ENCODE peak calls at places on chromosomes 7 and 10, in seven cellular contexts. One of them, this sample, is unnamed.

GRCh38 chr7:36315309-36315948 is 74.2 kb upstream of the ANLN start:
- DNase-seq in cardiac muscle cell: no peak
- DNase-seq in AG04450: no peak
- DNase-seq in K562: no peak
- DNase-seq in nephron progenitor cell: no peak
- DNase-seq in IMR-90: no peak
- DNase-seq in A549: no peak
- DNase-seq in this sample: no peak

GRCh38 chr7:85239114-85239513 is 52.3 kb upstream of the SEMA3D start:
- DNase-seq in cardiac muscle cell: no peak
- DNase-seq in AG04450: no peak
- DNase-seq in K562: no peak
- DNase-seq in nephron progenitor cell: no peak
- DNase-seq in IMR-90: no peak
- DNase-seq in A549: no peak
- DNase-seq in this sample: no peak

GRCh38 chr10:18666810-18667209 is 7.6 kb downstream of the ARL5B start:
- DNase-seq in cardiac muscle cell: peak
- DNase-seq in AG04450: no peak
- DNase-seq in K562: no peak
- DNase-seq in nephron progenitor cell: no peak
- DNase-seq in IMR-90: peak
- DNase-seq in A549: no peak
- DNase-seq in this sample: no peak

GRCh38 chr10:124249812-124250432 is 156.5 kb upstream of the CHST15 start:
- DNase-seq in cardiac muscle cell: no peak
- DNase-seq in AG04450: no peak
- DNase-seq in K562: peak
- DNase-seq in nephron progenitor cell: no peak
- DNase-seq in IMR-90: no peak
- DNase-seq in A549: no peak
- DNase-seq in this sample: no peak

GRCh38 chr7:21934824-21935223 is 10.9 kb downstream of the CDCA7L start:
- DNase-seq in cardiac muscle cell: no peak
- DNase-seq in AG04450: no peak
- DNase-seq in K562: no peak
- DNase-seq in nephron progenitor cell: no peak
- DNase-seq in IMR-90: no peak
- DNase-seq in A549: no peak
- DNase-seq in this sample: no peak

GRCh38 chr10:29609696-29610095 is 25.1 kb downstream of the SVIL start:
- DNase-seq in cardiac muscle cell: no peak
- DNase-seq in AG04450: no peak
- DNase-seq in K562: no peak
- DNase-seq in nephron progenitor cell: no peak
- DNase-seq in IMR-90: no peak
- DNase-seq in A549: no peak
- DNase-seq in this sample: no peak

GRCh38 chr7:132226046-132226590 is 350.2 kb downstream of the PLXNA4 start:
- DNase-seq in cardiac muscle cell: no peak
- DNase-seq in AG04450: no peak
- DNase-seq in K562: no peak
- DNase-seq in nephron progenitor cell: no peak
- DNase-seq in IMR-90: no peak
- DNase-seq in A549: peak
- DNase-seq in this sample: no peak

GRCh38 chr7:115066050-115066449 is 144.2 kb downstream of the MDFIC start:
- DNase-seq in cardiac muscle cell: no peak
- DNase-seq in AG04450: no peak
- DNase-seq in K562: no peak
- DNase-seq in nephron progenitor cell: no peak
- DNase-seq in IMR-90: no peak
- DNase-seq in A549: no peak
- DNase-seq in this sample: no peak

GRCh38 chr7:19294629-19295028 is 149.4 kb upstream of the FERD3L start:
- DNase-seq in cardiac muscle cell: peak
- DNase-seq in AG04450: no peak
- DNase-seq in K562: no peak
- DNase-seq in nephron progenitor cell: no peak
- DNase-seq in IMR-90: peak
- DNase-seq in A549: no peak
- DNase-seq in this sample: no peak

GRCh38 chr10:99430116-99430450 is 341 bp downstream of the GOT1 start:
- DNase-seq in cardiac muscle cell: peak
- DNase-seq in AG04450: no peak
- DNase-seq in K562: no peak
- DNase-seq in nephron progenitor cell: no peak
- DNase-seq in IMR-90: no peak
- DNase-seq in A549: no peak
- DNase-seq in this sample: no peak

GRCh38 chr7:23938937-23939552 is 229.0 kb downstream of the STK31 start:
- DNase-seq in cardiac muscle cell: peak
- DNase-seq in AG04450: no peak
- DNase-seq in K562: no peak
- DNase-seq in nephron progenitor cell: peak
- DNase-seq in IMR-90: peak
- DNase-seq in A549: peak
- DNase-seq in this sample: peak

GRCh38 chr7:39894904-39895303 is 55.2 kb upstream of the CDK13 start:
- DNase-seq in cardiac muscle cell: peak
- DNase-seq in AG04450: no peak
- DNase-seq in K562: no peak
- DNase-seq in nephron progenitor cell: no peak
- DNase-seq in IMR-90: peak
- DNase-seq in A549: no peak
- DNase-seq in this sample: no peak

GRCh38 chr7:8109196-8110022 is 140.8 kb downstream of the GLCCI1 start:
- DNase-seq in cardiac muscle cell: peak
- DNase-seq in AG04450: no peak
- DNase-seq in K562: no peak
- DNase-seq in nephron progenitor cell: no peak
- DNase-seq in IMR-90: peak
- DNase-seq in A549: no peak
- DNase-seq in this sample: no peak

GRCh38 chr7:103077318-103077717 is 2.4 kb downstream of the ARMC10 start:
- DNase-seq in cardiac muscle cell: no peak
- DNase-seq in AG04450: no peak
- DNase-seq in K562: no peak
- DNase-seq in nephron progenitor cell: no peak
- DNase-seq in IMR-90: no peak
- DNase-seq in A549: no peak
- DNase-seq in this sample: no peak

GRCh38 chr7:7921830-7922229 is 46.8 kb upstream of the GLCCI1 start:
- DNase-seq in cardiac muscle cell: no peak
- DNase-seq in AG04450: no peak
- DNase-seq in K562: no peak
- DNase-seq in nephron progenitor cell: no peak
- DNase-seq in IMR-90: no peak
- DNase-seq in A549: no peak
- DNase-seq in this sample: no peak

GRCh38 chr10:124875596-124875995 is 66.3 kb upstream of the ZRANB1 start:
- DNase-seq in cardiac muscle cell: peak
- DNase-seq in AG04450: no peak
- DNase-seq in K562: no peak
- DNase-seq in nephron progenitor cell: no peak
- DNase-seq in IMR-90: peak
- DNase-seq in A549: no peak
- DNase-seq in this sample: no peak

GRCh38 chr7:123057926-123058325 is 62.4 kb upstream of the TAS2R16 start:
- DNase-seq in cardiac muscle cell: no peak
- DNase-seq in AG04450: no peak
- DNase-seq in K562: no peak
- DNase-seq in nephron progenitor cell: no peak
- DNase-seq in IMR-90: no peak
- DNase-seq in A549: no peak
- DNase-seq in this sample: no peak

GRCh38 chr7:123051916-123052315 is 56.4 kb upstream of the TAS2R16 start:
- DNase-seq in cardiac muscle cell: no peak
- DNase-seq in AG04450: no peak
- DNase-seq in K562: no peak
- DNase-seq in nephron progenitor cell: no peak
- DNase-seq in IMR-90: no peak
- DNase-seq in A549: no peak
- DNase-seq in this sample: no peak

GRCh38 chr7:123060446-123060845 is 64.9 kb upstream of the TAS2R16 start:
- DNase-seq in cardiac muscle cell: no peak
- DNase-seq in AG04450: no peak
- DNase-seq in K562: no peak
- DNase-seq in nephron progenitor cell: no peak
- DNase-seq in IMR-90: no peak
- DNase-seq in A549: no peak
- DNase-seq in this sample: no peak

GRCh38 chr7:123054357-123055133 is 59.0 kb upstream of the TAS2R16 start:
- DNase-seq in cardiac muscle cell: no peak
- DNase-seq in AG04450: no peak
- DNase-seq in K562: no peak
- DNase-seq in nephron progenitor cell: no peak
- DNase-seq in IMR-90: no peak
- DNase-seq in A549: no peak
- DNase-seq in this sample: peak
- TF ChIP-seq CTCF in cardiac muscle cell: no peak
- TF ChIP-seq CTCF in AG04450: no peak
- TF ChIP-seq CTCF in K562: no peak
- TF ChIP-seq CTCF in nephron progenitor cell: no peak
- TF ChIP-seq CTCF in IMR-90: no peak
- TF ChIP-seq CTCF in A549: no peak
- TF ChIP-seq CTCF in this sample: no peak

GRCh38 chr10:110226555-110226925 is 19.1 kb downstream of the MXI1 start:
- DNase-seq in cardiac muscle cell: peak
- DNase-seq in AG04450: peak
- DNase-seq in K562: peak
- DNase-seq in nephron progenitor cell: peak
- DNase-seq in IMR-90: peak
- DNase-seq in A549: peak
- DNase-seq in this sample: peak

GRCh38 chr10:110226926-110227641 is 19.7 kb downstream of the MXI1 start:
- DNase-seq in cardiac muscle cell: peak
- DNase-seq in AG04450: no peak
- DNase-seq in K562: peak
- DNase-seq in nephron progenitor cell: peak
- DNase-seq in IMR-90: peak
- DNase-seq in A549: peak
- DNase-seq in this sample: peak

GRCh38 chr10:110224992-110225391 is 17.6 kb downstream of the MXI1 start:
- DNase-seq in cardiac muscle cell: no peak
- DNase-seq in AG04450: no peak
- DNase-seq in K562: no peak
- DNase-seq in nephron progenitor cell: no peak
- DNase-seq in IMR-90: no peak
- DNase-seq in A549: no peak
- DNase-seq in this sample: no peak

GRCh38 chr10:110225441-110225755 is 18.0 kb downstream of the MXI1 start:
- DNase-seq in cardiac muscle cell: no peak
- DNase-seq in AG04450: no peak
- DNase-seq in K562: no peak
- DNase-seq in nephron progenitor cell: no peak
- DNase-seq in IMR-90: no peak
- DNase-seq in A549: no peak
- DNase-seq in this sample: no peak

GRCh38 chr10:110225756-110226554 is 18.6 kb downstream of the MXI1 start:
- DNase-seq in cardiac muscle cell: peak
- DNase-seq in AG04450: peak
- DNase-seq in K562: peak
- DNase-seq in nephron progenitor cell: peak
- DNase-seq in IMR-90: peak
- DNase-seq in A549: peak
- DNase-seq in this sample: peak
- TF ChIP-seq CTCF in cardiac muscle cell: peak
- TF ChIP-seq CTCF in AG04450: peak
- TF ChIP-seq CTCF in K562: peak
- TF ChIP-seq CTCF in nephron progenitor cell: peak
- TF ChIP-seq CTCF in IMR-90: peak
- TF ChIP-seq CTCF in A549: peak
- TF ChIP-seq CTCF in this sample: peak

GRCh38 chr10:90579602-90580242 is 278.1 kb downstream of the HTR7 start:
- DNase-seq in cardiac muscle cell: peak
- DNase-seq in AG04450: no peak
- DNase-seq in K562: no peak
- DNase-seq in nephron progenitor cell: no peak
- DNase-seq in IMR-90: peak
- DNase-seq in A549: no peak
- DNase-seq in this sample: peak
- TF ChIP-seq CTCF in cardiac muscle cell: peak
- TF ChIP-seq CTCF in AG04450: peak
- TF ChIP-seq CTCF in K562: no peak
- TF ChIP-seq CTCF in nephron progenitor cell: no peak
- TF ChIP-seq CTCF in IMR-90: peak
- TF ChIP-seq CTCF in A549: no peak
- TF ChIP-seq CTCF in this sample: peak

DNA sequence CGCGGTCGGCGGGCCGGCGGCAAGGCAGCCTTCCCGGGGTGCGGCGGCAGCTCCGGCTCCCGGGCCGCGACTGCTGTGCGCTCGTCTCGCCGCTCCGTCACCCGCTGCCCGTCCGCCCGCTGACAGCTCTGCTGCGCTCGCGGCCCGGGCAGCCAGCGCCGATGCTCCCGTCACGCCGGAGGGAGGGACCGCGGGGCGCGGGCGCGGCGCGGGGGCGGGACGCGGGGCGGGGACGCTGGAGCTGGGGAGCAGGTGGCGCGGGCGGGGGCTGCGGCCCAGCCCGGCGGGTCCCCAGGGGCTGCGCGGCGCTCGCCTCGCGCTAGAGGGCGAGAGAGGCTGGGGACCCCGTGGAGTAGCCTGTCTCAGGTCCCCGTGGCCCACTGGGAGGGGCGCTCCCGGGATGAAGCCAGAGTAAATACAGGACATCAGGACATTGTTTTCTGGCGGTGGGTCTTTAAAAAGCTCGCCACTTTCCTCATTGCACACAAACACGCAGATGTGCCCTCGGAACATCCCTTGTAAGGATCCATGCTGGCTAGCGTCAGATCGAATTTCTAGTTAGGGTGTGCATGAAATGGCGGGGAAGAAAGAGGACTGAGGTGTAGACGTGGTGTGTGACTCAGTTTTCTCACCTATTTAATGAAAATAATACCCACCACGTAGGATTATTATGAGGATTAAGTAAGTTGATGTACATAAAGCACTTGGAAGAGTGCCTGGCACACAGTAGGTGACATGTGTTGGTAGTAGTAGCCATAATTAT is at the start of gene ELAPOR2:
- DNase-seq in cardiac muscle cell: peak
- DNase-seq in AG04450: no peak
- DNase-seq in K562: peak
- DNase-seq in nephron progenitor cell: peak
- DNase-seq in IMR-90: peak
- DNase-seq in A549: peak
- DNase-seq in this sample: peak
- TF ChIP-seq CTCF in cardiac muscle cell: peak
- TF ChIP-seq CTCF in AG04450: peak
- TF ChIP-seq CTCF in K562: peak
- TF ChIP-seq CTCF in nephron progenitor cell: peak
- TF ChIP-seq CTCF in IMR-90: peak
- TF ChIP-seq CTCF in A549: peak
- TF ChIP-seq CTCF in this sample: no peak

This sample was measured in endothelial cell.